ENCODE peak calls at places on chromosomes 6 and 20, in four cellular contexts. X is PC-3, O is GM23338, K is HCT116. G is an unnamed sample.

GRCh38 chr6:36873612-36874011 is 991 bp downstream of the PPIL1 start:
- DNase-seq in X (peak), O (peak), K (no peak), G (peak)

GRCh38 chr6:136403166-136403980 is 113.7 kb upstream of the BCLAF1 start:
- DNase-seq in X (peak), O (no peak), K (peak), G (no peak)

GRCh38 chr6:119351005-119351394 is 1.4 kb upstream of the MAN1A1 start:
- DNase-seq in X (peak), O (no peak), K (peak), G (peak)

GRCh38 chr6:47391675-47392074 is 82.0 kb upstream of the TNFRSF21 start:
- DNase-seq in X (no peak), O (no peak), K (no peak), G (no peak)

GRCh38 chr6:168794515-168794914 is 353.5 kb downstream of the SMOC2 start:
- DNase-seq in X (no peak), O (no peak), K (no peak), G (no peak)

GRCh38 chr6:80541186-80541585 is 434.7 kb downstream of the BCKDHB start:
- DNase-seq in X (peak), O (no peak), K (peak), G (no peak)

GRCh38 chr20:25058051-25058796 is at the start of gene ACSS1:
- DNase-seq in X (peak), O (peak), K (no peak), G (peak)

GRCh38 chr6:12963566-12963965 is 247.0 kb downstream of the PHACTR1 start:
- DNase-seq in X (no peak), O (no peak), K (no peak), G (no peak)

GRCh38 chr20:34475979-34476736 is 40.1 kb upstream of the DYNLRB1 start:
- DNase-seq in X (peak), O (peak), K (no peak), G (peak)

GRCh38 chr6:90293319-90293937 is 3.2 kb downstream of the BACH2 start:
- DNase-seq in X (no peak), O (no peak), K (no peak), G (no peak)

GRCh38 chr6:13522639-13523038 is 35.2 kb upstream of the GFOD1 start:
- DNase-seq in X (peak), O (no peak), K (no peak), G (no peak)

GRCh38 chr20:32609993-32610896 is 25.1 kb upstream of the NOL4L start:
- DNase-seq in X (no peak), O (no peak), K (no peak), G (no peak)

GRCh38 chr6:26159417-26160273 is 72.4 kb downstream of the HFE start:
- DNase-seq in X (peak), O (peak), K (no peak), G (peak)

GRCh38 chr6:8558953-8559352 is 123.6 kb upstream of the SLC35B3 start:
- DNase-seq in X (peak), O (no peak), K (no peak), G (no peak)

GRCh38 chr20:34709836-34710567 is 5.9 kb downstream of the TP53INP2 start:
- DNase-seq in X (peak), O (peak), K (peak), G (no peak)

GRCh38 chr6:150711061-150711460 is 111.4 kb downstream of the PLEKHG1 start:
- DNase-seq in X (no peak), O (no peak), K (no peak), G (no peak)

GRCh38 chr6:51349866-51350265 is 531.2 kb downstream of the TFAP2B start:
- DNase-seq in X (no peak), O (no peak), K (no peak), G (no peak)

GRCh38 chr6:169326067-169326799 is 72.6 kb upstream of the THBS2 start:
- DNase-seq in X (peak), O (peak), K (peak), G (no peak)

GRCh38 chr6:143514996-143515760 is 3.7 kb upstream of the FUCA2 start:
- DNase-seq in X (no peak), O (no peak), K (no peak), G (no peak)

GRCh38 chr6:118627724-118628123 is 23.7 kb downstream of the CEP85L start:
- DNase-seq in X (no peak), O (no peak), K (no peak), G (no peak)

GRCh38 chr6:16540804-16541752 is 220.2 kb downstream of the ATXN1 start:
- DNase-seq in X (no peak), O (peak), K (no peak), G (no peak)

GRCh38 chr20:35171753-35172433 is at the start of gene PROCR:
- DNase-seq in X (peak), O (peak), K (peak), G (no peak)

GRCh38 chr6:79810878-79811277 is 136.5 kb downstream of the ELOVL4 start:
- DNase-seq in X (no peak), O (no peak), K (no peak), G (no peak)

GRCh38 chr6:118892248-118893094 is 1.5 kb upstream of the ASF1A start:
- DNase-seq in X (peak), O (no peak), K (no peak), G (peak)

GRCh38 chr6:108556864-108557493 is 3.7 kb upstream of the FOXO3 start:
- DNase-seq in X (peak), O (peak), K (no peak), G (no peak)

GRCh38 chr20:881051-881820 is 34.9 kb downstream of the ANGPT4 start:
- DNase-seq in X (peak), O (no peak), K (peak), G (no peak)

GRCh38 chr20:50379049-50379990 is 130.9 kb upstream of the PTPN1 start:
- DNase-seq in X (no peak), O (no peak), K (no peak), G (no peak)

GRCh38 chr20:8073024-8073832 is 53.7 kb upstream of the TMX4 start:
- DNase-seq in X (peak), O (peak), K (no peak), G (no peak)

GRCh38 chr20:62977613-62978558 is 25.4 kb downstream of the SLC17A9 start:
- DNase-seq in X (peak), O (no peak), K (peak), G (peak)

GRCh38 chr6:75421316-75422023 is 72.1 kb downstream of the FILIP1 start:
- DNase-seq in X (no peak), O (no peak), K (no peak), G (no peak)
- TF ChIP-seq EZH2phosphoT487 in X (no peak), O (no peak), K (no peak), G (no peak)

GRCh38 chr6:44253307-44254101 is 3.8 kb downstream of the SLC35B2 start:
- DNase-seq in X (peak), O (peak), K (no peak), G (peak)
- TF ChIP-seq CTCF in X (peak), O (peak), K (peak), G (peak)

GRCh38 chr6:72580281-72580940 is 41.5 kb upstream of the KCNQ5 start:
- DNase-seq in X (peak), O (peak), K (peak), G (peak)
- TF ChIP-seq EZH2phosphoT487 in X (no peak), O (no peak), K (no peak), G (no peak)

DNA sequence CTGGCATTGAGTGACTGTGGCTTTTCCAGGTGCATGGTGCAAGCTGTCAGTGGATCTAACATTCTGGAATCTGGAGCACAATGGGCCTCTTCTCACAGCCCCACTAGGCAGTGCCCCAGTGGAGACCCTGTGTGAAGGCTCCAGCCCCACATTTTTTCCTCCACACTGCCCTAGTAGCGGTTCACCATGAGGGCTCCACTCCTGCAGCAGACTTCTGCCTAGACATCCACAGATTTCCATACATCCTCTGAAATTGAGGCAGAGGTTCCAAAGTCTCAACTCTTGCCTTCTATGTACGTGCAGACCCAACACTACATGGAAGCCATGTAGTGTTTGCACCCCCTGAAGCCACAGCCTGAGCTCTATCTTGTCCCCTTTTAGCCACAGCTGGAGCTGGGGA is 118.0 kb upstream of the BMP5 start:
- DNase-seq in X (no peak), O (no peak), K (no peak), G (no peak)
- TF ChIP-seq CTCF in X (no peak), O (no peak), K (no peak), G (no peak)

GRCh38 chr20:61879694-61880093 is 186.0 kb downstream of the TAF4 start:
- DNase-seq in X (no peak), O (no peak), K (no peak), G (no peak)

GRCh38 chr20:61879303-61879620 is 186.4 kb downstream of the TAF4 start:
- DNase-seq in X (no peak), O (no peak), K (no peak), G (no peak)

GRCh38 chr20:61877331-61877730 is 188.3 kb downstream of the TAF4 start:
- DNase-seq in X (no peak), O (no peak), K (no peak), G (no peak)

GRCh38 chr20:61877776-61878477 is 187.8 kb downstream of the TAF4 start:
- DNase-seq in X (no peak), O (no peak), K (no peak), G (no peak)

DNA sequence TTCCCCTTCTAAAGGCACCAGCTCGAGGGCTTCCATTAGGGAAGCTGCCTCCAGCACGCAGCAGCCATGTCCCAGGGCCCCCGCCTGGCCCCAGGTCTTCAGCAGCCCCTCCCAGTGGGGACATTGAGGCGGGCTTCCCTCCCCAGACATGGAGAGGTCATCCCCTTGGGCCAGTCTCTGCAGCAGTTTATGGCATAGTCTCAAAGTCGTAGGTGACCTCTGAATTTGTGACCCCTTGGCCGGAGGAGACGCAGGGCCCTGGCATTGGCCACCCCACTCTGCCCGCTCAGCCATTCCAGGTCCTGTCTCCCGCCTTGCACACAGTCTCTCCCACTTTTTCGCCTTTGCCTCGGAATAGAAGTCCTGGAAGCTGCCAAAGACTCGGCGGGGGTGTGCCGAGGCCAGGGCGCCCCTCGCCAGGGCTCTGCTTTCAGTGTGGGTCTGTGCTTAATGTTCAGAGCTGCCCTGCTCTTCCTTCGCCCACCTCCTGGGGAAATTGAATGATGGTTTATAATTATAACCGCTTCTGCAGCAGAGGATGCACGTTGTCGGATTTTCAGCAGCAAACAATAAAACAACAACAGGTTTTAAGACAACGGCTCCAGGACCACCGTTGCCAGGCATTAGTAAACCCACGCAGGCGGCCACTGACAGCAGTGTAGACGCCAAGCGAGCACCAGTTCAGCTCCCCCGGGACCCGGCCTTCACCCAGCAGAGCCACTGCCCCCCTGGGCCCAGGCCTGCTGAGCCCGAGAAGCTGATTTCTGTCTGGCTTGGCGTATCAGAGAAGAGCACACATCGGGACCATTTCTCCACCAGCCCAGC is 187.0 kb downstream of the TAF4 start:
- DNase-seq in X (no peak), O (no peak), K (no peak), G (no peak)
- TF ChIP-seq EZH2phosphoT487 in X (no peak), O (no peak), K (no peak), G (no peak)

GRCh38 chr20:4092136-4092479 is 76.8 kb upstream of the RNF24 start:
- DNase-seq in X (no peak), O (no peak), K (no peak), G (no peak)
- TF ChIP-seq CTCF in X (no peak), O (no peak), K (no peak), G (no peak)

GRCh38 chr6:2581611-2582010 is 169.1 kb downstream of the MYLK4 start:
- DNase-seq in X (peak), O (no peak), K (no peak), G (no peak)
- TF ChIP-seq EZH2phosphoT487 in X (no peak), O (no peak), K (no peak), G (no peak)

GRCh38 chr6:42963855-42964605 is 3.5 kb downstream of the GNMT start:
- DNase-seq in X (peak), O (peak), K (no peak), G (peak)
- TF ChIP-seq CTCF in X (peak), O (peak), K (peak), G (peak)

G was measured in OCI-LY7.